ENCODE peak calls at places on chromosome 6, in seven cellular contexts. U is left ventricle myocardium inferior, H is right atrium auricular region, M is lower lobe of right lung, D is OCI-LY7, Z is IMR-90, I is fibroblast of lung. B is an unnamed sample.
A peak's percentile ranks its signal among the peaks of the same experiment; 100 is the strongest.

GRCh38 chr6:37934276-37934675 is 114.7 kb downstream of the ZFAND3 start:
- DNase-seq in I (no peak), U (no peak), D (no peak), Z (peak; percentile 56), H (no peak), M (no peak), B (no peak)

GRCh38 chr6:110581682-110582081 is 105.3 kb upstream of the SLC22A16 start:
- DNase-seq in Z (no peak), I (no peak), H (no peak), U (no peak), D (no peak), M (no peak), B (no peak)

GRCh38 chr6:160462551-160463109 is 114.5 kb downstream of the SLC22A3 start:
- DNase-seq in U (no peak), Z (peak; percentile 87), I (peak; percentile 87), M (no peak), H (no peak), D (peak; percentile 2), B (no peak)

GRCh38 chr6:24600903-24601302 is 45.1 kb downstream of the KIAA0319 start:
- DNase-seq in I (no peak), H (no peak), U (no peak), D (no peak), Z (no peak), M (no peak), B (no peak)

GRCh38 chr6:137660296-137660731 is 166.1 kb upstream of the OLIG3 start:
- DNase-seq in Z (no peak), U (no peak), D (no peak), H (no peak), I (no peak), M (no peak), B (no peak)

GRCh38 chr6:115539531-115539930 is 521.2 kb downstream of the FRK start:
- DNase-seq in Z (no peak), D (no peak), U (no peak), I (no peak), M (no peak), H (no peak), B (no peak)

GRCh38 chr6:38391909-38392614 is 247.7 kb downstream of the BTBD9 start:
- DNase-seq in H (no peak), Z (peak; percentile 37), U (no peak), I (peak; percentile 15), M (no peak), D (no peak), B (no peak)

GRCh38 chr6:26022166-26022510 is 59.5 kb downstream of the TRIM38 start:
- DNase-seq in U (no peak), M (no peak), I (peak; percentile 90), H (peak; percentile 89), D (peak; percentile 88), Z (peak; percentile 88), B (no peak)

GRCh38 chr6:13573669-13574110 is 711 bp upstream of the SIRT5 start:
- DNase-seq in M (peak; percentile 61), Z (peak; percentile 46), H (no peak), D (no peak), I (peak; percentile 27), U (peak; percentile 30), B (peak; percentile 70)

GRCh38 chr6:154542747-154543146 is 32.3 kb upstream of the CNKSR3 start:
- DNase-seq in D (no peak), I (no peak), H (no peak), M (no peak), U (no peak), Z (no peak), B (no peak)

GRCh38 chr6:11650297-11650696 is 112.7 kb downstream of the TMEM170B start:
- DNase-seq in I (peak; percentile 48), M (no peak), Z (peak; percentile 90), H (no peak), U (peak; percentile 39), D (no peak), B (no peak)

GRCh38 chr6:82353848-82354247 is 9.8 kb upstream of the TPBG start:
- DNase-seq in D (no peak), Z (peak; percentile 28), U (no peak), H (no peak), I (no peak), M (no peak), B (no peak)

GRCh38 chr6:158026054-158026900 is 44.6 kb downstream of the SYNJ2 start:
- DNase-seq in D (peak; percentile 28), H (peak; percentile 96), M (peak; percentile 73), Z (peak; percentile 99), I (peak; percentile 97), U (peak; percentile 80), B (peak; percentile 81)

GRCh38 chr6:30202366-30202765 is 10.8 kb downstream of the TRIM26 start:
- DNase-seq in D (no peak), H (no peak), I (no peak), U (no peak), Z (no peak), M (no peak), B (no peak)

GRCh38 chr6:39411465-39411864 is 89.0 kb upstream of the KCNK16 start:
- DNase-seq in Z (peak; percentile 28), M (no peak), U (no peak), D (no peak), I (no peak), H (no peak), B (no peak)

GRCh38 chr6:151038616-151039015 is 173.1 kb downstream of the MTHFD1L start:
- DNase-seq in U (no peak), I (no peak), H (no peak), Z (no peak), M (no peak), D (no peak), B (no peak)

GRCh38 chr6:136788069-136788902 is 4.0 kb downstream of the MAP3K5 start:
- DNase-seq in U (no peak), I (peak; percentile 93), Z (peak; percentile 89), H (no peak), D (no peak), M (no peak), B (no peak)

GRCh38 chr6:62808575-62809293 is 402.5 kb upstream of the FKBP1C start:
- DNase-seq in H (no peak), I (no peak), U (no peak), M (no peak), D (no peak), Z (no peak), B (no peak)

GRCh38 chr6:39075010-39075738 is 26.6 kb downstream of the GLP1R start:
- DNase-seq in U (no peak), Z (no peak), I (no peak), D (no peak), H (no peak), M (no peak), B (peak; percentile 38)

GRCh38 chr6:5752282-5752681 is 254.4 kb downstream of the NRN1 start:
- DNase-seq in D (no peak), Z (peak; percentile 82), H (no peak), U (no peak), M (no peak), I (peak; percentile 73), B (no peak)

GRCh38 chr6:75275067-75275466 is 9.5 kb downstream of the TMEM30A start:
- DNase-seq in U (no peak), D (no peak), M (no peak), Z (peak; percentile 97), I (peak; percentile 86), H (no peak), B (no peak)

GRCh38 chr6:47168176-47168575 is 126.0 kb upstream of the ADGRF1 start:
- DNase-seq in M (no peak), D (no peak), U (peak; percentile 28), H (peak; percentile 76), I (peak; percentile 96), Z (peak; percentile 98), B (no peak)

GRCh38 chr6:167124753-167125152 is 1.9 kb downstream of the CCR6 start:
- DNase-seq in U (no peak), I (no peak), D (no peak), H (no peak), M (no peak), Z (no peak), B (no peak)

GRCh38 chr6:167121471-167121870 is 1.4 kb upstream of the CCR6 start:
- DNase-seq in U (no peak), M (no peak), H (no peak), I (no peak), Z (no peak), D (no peak), B (no peak)

GRCh38 chr6:167122041-167122826 is 662 bp upstream of the CCR6 start:
- DNase-seq in D (peak; percentile 64), M (no peak), Z (no peak), U (no peak), H (no peak), I (no peak), B (no peak)

GRCh38 chr6:167125405-167125804 is 2.5 kb downstream of the CCR6 start:
- DNase-seq in H (no peak), U (no peak), Z (no peak), D (no peak), M (no peak), I (no peak), B (no peak)

DNA sequence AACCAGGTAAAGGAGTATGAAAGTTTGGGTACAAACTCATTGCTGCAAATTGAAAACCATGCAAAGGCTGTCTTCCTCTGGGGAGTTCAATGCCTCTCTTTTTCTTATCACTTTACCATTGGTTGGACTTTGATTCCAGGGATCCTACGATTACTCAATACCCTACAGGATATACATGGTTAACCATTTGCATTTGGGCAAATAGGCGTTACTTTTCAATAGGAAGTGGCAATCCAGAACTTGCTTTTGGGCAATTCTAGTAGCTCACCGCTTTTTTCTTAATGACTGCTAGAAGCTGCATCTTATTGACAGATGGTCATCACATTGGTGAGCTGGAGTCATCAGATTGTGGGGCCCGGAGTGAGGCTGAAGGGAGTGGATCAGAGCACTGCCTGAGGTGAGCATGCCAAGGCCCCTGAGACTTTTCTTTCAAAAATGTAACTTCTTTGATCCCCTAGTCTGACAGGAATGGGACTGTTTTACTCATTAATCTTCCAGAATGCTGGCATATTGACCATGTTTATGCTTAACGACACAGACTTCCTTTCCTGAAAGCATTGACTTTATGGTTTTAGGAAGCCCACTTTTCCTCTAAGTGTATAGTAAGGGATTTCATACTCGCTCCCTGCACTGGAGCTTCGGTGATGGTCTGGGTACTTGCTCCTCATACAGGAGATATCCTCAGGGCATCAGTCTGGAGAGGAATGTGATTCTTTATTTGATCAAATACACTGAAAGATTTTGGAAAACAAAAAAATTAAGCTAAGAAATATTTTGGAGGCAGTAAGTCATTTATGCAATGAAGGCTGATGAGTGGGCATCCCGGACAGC is at the start of gene CCR6:
- DNase-seq in D (peak; percentile 35), Z (no peak), I (no peak), M (no peak), H (no peak), U (no peak), B (no peak)
- H3K4me1 ChIP-seq in D (peaks cover 76% of the 10 kb centered on the region), Z (no peaks in the 10 kb centered on the region), I (no peaks in the 10 kb centered on the region), M (no peaks in the 10 kb centered on the region), H (no peaks in the 10 kb centered on the region), U (no peaks in the 10 kb centered on the region), B (no peaks in the 10 kb centered on the region)

GRCh38 chr6:144214622-144215401 is 64.5 kb downstream of the STX11 start:
- DNase-seq in D (no peak), H (no peak), Z (no peak), I (no peak), U (no peak), M (peak; percentile 71), B (peak; percentile 77)
- H3K27ac ChIP-seq in D (no peak overlapping the region), H (peak overlapping the region; percentile 95), Z (peak overlapping the region; percentile 72), I (no peak overlapping the region), U (peak overlapping the region; percentile 93), M (peak overlapping the region; percentile 98), B (peak overlapping the region; percentile 99)

GRCh38 chr6:36788768-36789167 is 50.5 kb downstream of the CPNE5 start:
- DNase-seq in M (no peak), H (no peak), I (peak; percentile 10), U (no peak), D (no peak), Z (peak; percentile 11), B (no peak)
- TF ChIP-seq CTCF in M (no peak), H (no peak), I (no peak), U (no peak), D (no peak), Z (no peak), B (no peak)

GRCh38 chr6:52537001-52537753 is 39.7 kb downstream of the TRAM2 start:
- DNase-seq in D (peak; percentile 81), Z (peak; percentile 57), M (no peak), I (no peak), H (no peak), U (no peak), B (no peak)
- H3K4me1 ChIP-seq in D (peaks cover 79% of the 10 kb centered on the region), Z (peaks cover 47% of the 10 kb centered on the region), M (peaks cover 32% of the 10 kb centered on the region), I (peaks cover 49% of the 10 kb centered on the region), H (no peaks in the 10 kb centered on the region), U (peaks cover 65% of the 10 kb centered on the region), B (peaks cover 21% of the 10 kb centered on the region)